ENCODE peak calls at places on chromosomes 13 and 19, in eight cellular contexts. One of them, this sample, is unnamed.

GRCh38 chr13:77171451-77171850 is 144.5 kb upstream of the FBXL3 start:
- DNase-seq in A549: no peak
- DNase-seq in IMR-90: no peak
- DNase-seq in tibial artery: no peak
- DNase-seq in fibroblast of pulmonary artery: no peak
- DNase-seq in vagina: no peak
- DNase-seq in cardiac fibroblast: no peak
- DNase-seq in astrocyte of the spinal cord: no peak
- DNase-seq in this sample: no peak

GRCh38 chr19:38669532-38669931 is 22.1 kb downstream of the ACTN4 start:
- DNase-seq in cardiac fibroblast: no peak
- DNase-seq in A549: no peak
- DNase-seq in tibial artery: no peak
- DNase-seq in fibroblast of pulmonary artery: no peak
- DNase-seq in astrocyte of the spinal cord: no peak
- DNase-seq in vagina: no peak
- DNase-seq in IMR-90: no peak
- DNase-seq in this sample: peak

GRCh38 chr13:39998166-39998565 is 342.7 kb downstream of the COG6 start:
- DNase-seq in fibroblast of pulmonary artery: no peak
- DNase-seq in tibial artery: no peak
- DNase-seq in astrocyte of the spinal cord: no peak
- DNase-seq in cardiac fibroblast: no peak
- DNase-seq in vagina: no peak
- DNase-seq in IMR-90: no peak
- DNase-seq in A549: no peak
- DNase-seq in this sample: no peak

GRCh38 chr19:49880162-49880869 is 2.8 kb downstream of the TBC1D17 start:
- DNase-seq in A549: no peak
- DNase-seq in astrocyte of the spinal cord: no peak
- DNase-seq in fibroblast of pulmonary artery: no peak
- DNase-seq in tibial artery: no peak
- DNase-seq in cardiac fibroblast: no peak
- DNase-seq in vagina: no peak
- DNase-seq in IMR-90: no peak
- DNase-seq in this sample: no peak

GRCh38 chr19:5624154-5624663 is 1.3 kb downstream of the SAFB start:
- DNase-seq in astrocyte of the spinal cord: peak
- DNase-seq in A549: no peak
- DNase-seq in fibroblast of pulmonary artery: peak
- DNase-seq in vagina: no peak
- DNase-seq in cardiac fibroblast: peak
- DNase-seq in IMR-90: peak
- DNase-seq in tibial artery: no peak
- DNase-seq in this sample: peak

GRCh38 chr13:50587122-50587521 is 256.4 kb downstream of the DLEU7 start:
- DNase-seq in fibroblast of pulmonary artery: no peak
- DNase-seq in cardiac fibroblast: no peak
- DNase-seq in vagina: no peak
- DNase-seq in IMR-90: no peak
- DNase-seq in A549: no peak
- DNase-seq in tibial artery: no peak
- DNase-seq in astrocyte of the spinal cord: no peak
- DNase-seq in this sample: peak

GRCh38 chr13:98260357-98261164 is 83.5 kb upstream of the RNF113B start:
- DNase-seq in A549: no peak
- DNase-seq in astrocyte of the spinal cord: no peak
- DNase-seq in tibial artery: no peak
- DNase-seq in cardiac fibroblast: no peak
- DNase-seq in vagina: peak
- DNase-seq in IMR-90: no peak
- DNase-seq in fibroblast of pulmonary artery: no peak
- DNase-seq in this sample: no peak

GRCh38 chr19:7333198-7334118 is 15.3 kb upstream of the ARHGEF18 start:
- DNase-seq in IMR-90: no peak
- DNase-seq in astrocyte of the spinal cord: no peak
- DNase-seq in cardiac fibroblast: peak
- DNase-seq in fibroblast of pulmonary artery: peak
- DNase-seq in A549: no peak
- DNase-seq in vagina: no peak
- DNase-seq in tibial artery: peak
- DNase-seq in this sample: no peak

GRCh38 chr13:97228850-97229521 is 6.9 kb downstream of the MBNL2 start:
- DNase-seq in A549: no peak
- DNase-seq in fibroblast of pulmonary artery: peak
- DNase-seq in astrocyte of the spinal cord: no peak
- DNase-seq in IMR-90: peak
- DNase-seq in vagina: no peak
- DNase-seq in tibial artery: no peak
- DNase-seq in cardiac fibroblast: peak
- DNase-seq in this sample: no peak

GRCh38 chr19:45376045-45376724 is 5.8 kb upstream of the ERCC2 start:
- DNase-seq in A549: peak
- DNase-seq in vagina: no peak
- DNase-seq in tibial artery: no peak
- DNase-seq in cardiac fibroblast: peak
- DNase-seq in astrocyte of the spinal cord: peak
- DNase-seq in fibroblast of pulmonary artery: peak
- DNase-seq in IMR-90: peak
- DNase-seq in this sample: no peak

GRCh38 chr13:28574617-28575142 is 79.8 kb upstream of the FLT1 start:
- DNase-seq in tibial artery: no peak
- DNase-seq in A549: peak
- DNase-seq in astrocyte of the spinal cord: peak
- DNase-seq in cardiac fibroblast: peak
- DNase-seq in fibroblast of pulmonary artery: peak
- DNase-seq in vagina: no peak
- DNase-seq in IMR-90: peak
- DNase-seq in this sample: peak

GRCh38 chr19:11208526-11209471 is 11.5 kb upstream of the KANK2 start:
- DNase-seq in cardiac fibroblast: no peak
- DNase-seq in tibial artery: no peak
- DNase-seq in IMR-90: no peak
- DNase-seq in astrocyte of the spinal cord: no peak
- DNase-seq in A549: no peak
- DNase-seq in fibroblast of pulmonary artery: no peak
- DNase-seq in vagina: no peak
- DNase-seq in this sample: no peak

GRCh38 chr19:13241321-13242104 is 91.3 kb downstream of the IER2 start:
- DNase-seq in tibial artery: no peak
- DNase-seq in cardiac fibroblast: no peak
- DNase-seq in fibroblast of pulmonary artery: no peak
- DNase-seq in vagina: no peak
- DNase-seq in IMR-90: no peak
- DNase-seq in astrocyte of the spinal cord: no peak
- DNase-seq in A549: no peak
- DNase-seq in this sample: peak

GRCh38 chr19:10421240-10421948 is 1.1 kb downstream of the PDE4A start:
- DNase-seq in vagina: no peak
- DNase-seq in A549: no peak
- DNase-seq in cardiac fibroblast: no peak
- DNase-seq in tibial artery: no peak
- DNase-seq in fibroblast of pulmonary artery: no peak
- DNase-seq in astrocyte of the spinal cord: no peak
- DNase-seq in IMR-90: no peak
- DNase-seq in this sample: peak

GRCh38 chr13:76019421-76020044 is 383.4 kb downstream of the LMO7 start:
- DNase-seq in tibial artery: no peak
- DNase-seq in astrocyte of the spinal cord: peak
- DNase-seq in A549: peak
- DNase-seq in cardiac fibroblast: no peak
- DNase-seq in vagina: no peak
- DNase-seq in IMR-90: no peak
- DNase-seq in fibroblast of pulmonary artery: no peak
- DNase-seq in this sample: peak
- TF ChIP-seq CTCF in tibial artery: no peak
- TF ChIP-seq CTCF in astrocyte of the spinal cord: peak
- TF ChIP-seq CTCF in A549: peak
- TF ChIP-seq CTCF in cardiac fibroblast: peak
- TF ChIP-seq CTCF in vagina: no peak
- TF ChIP-seq CTCF in IMR-90: no peak
- TF ChIP-seq CTCF in fibroblast of pulmonary artery: peak
- TF ChIP-seq CTCF in this sample: peak

GRCh38 chr13:46388846-46389245 is 1.8 kb upstream of the RUBCNL start:
- DNase-seq in fibroblast of pulmonary artery: no peak
- DNase-seq in cardiac fibroblast: no peak
- DNase-seq in vagina: no peak
- DNase-seq in IMR-90: no peak
- DNase-seq in tibial artery: no peak
- DNase-seq in A549: no peak
- DNase-seq in astrocyte of the spinal cord: no peak
- DNase-seq in this sample: no peak

GRCh38 chr13:46385946-46386345 is 1.1 kb downstream of the RUBCNL start:
- DNase-seq in A549: no peak
- DNase-seq in tibial artery: no peak
- DNase-seq in vagina: no peak
- DNase-seq in astrocyte of the spinal cord: no peak
- DNase-seq in IMR-90: no peak
- DNase-seq in fibroblast of pulmonary artery: no peak
- DNase-seq in cardiac fibroblast: no peak
- DNase-seq in this sample: no peak

GRCh38 chr13:46388308-46388707 is 1.3 kb upstream of the RUBCNL start:
- DNase-seq in astrocyte of the spinal cord: no peak
- DNase-seq in vagina: no peak
- DNase-seq in A549: no peak
- DNase-seq in IMR-90: no peak
- DNase-seq in fibroblast of pulmonary artery: no peak
- DNase-seq in tibial artery: no peak
- DNase-seq in cardiac fibroblast: no peak
- DNase-seq in this sample: no peak

GRCh38 chr13:46386426-46386995 is 541 bp downstream of the RUBCNL start:
- DNase-seq in fibroblast of pulmonary artery: no peak
- DNase-seq in astrocyte of the spinal cord: peak
- DNase-seq in A549: no peak
- DNase-seq in tibial artery: no peak
- DNase-seq in vagina: no peak
- DNase-seq in IMR-90: no peak
- DNase-seq in cardiac fibroblast: no peak
- DNase-seq in this sample: no peak

GRCh38 chr13:46386996-46387851 is at the start of gene RUBCNL:
- DNase-seq in fibroblast of pulmonary artery: no peak
- DNase-seq in vagina: no peak
- DNase-seq in cardiac fibroblast: no peak
- DNase-seq in tibial artery: no peak
- DNase-seq in A549: peak
- DNase-seq in IMR-90: no peak
- DNase-seq in astrocyte of the spinal cord: peak
- DNase-seq in this sample: peak
- TF ChIP-seq CTCF in fibroblast of pulmonary artery: no peak
- TF ChIP-seq CTCF in vagina: no peak
- TF ChIP-seq CTCF in cardiac fibroblast: no peak
- TF ChIP-seq CTCF in tibial artery: no peak
- TF ChIP-seq CTCF in A549: no peak
- TF ChIP-seq CTCF in IMR-90: no peak
- TF ChIP-seq CTCF in astrocyte of the spinal cord: no peak
- TF ChIP-seq CTCF in this sample: no peak

DNA sequence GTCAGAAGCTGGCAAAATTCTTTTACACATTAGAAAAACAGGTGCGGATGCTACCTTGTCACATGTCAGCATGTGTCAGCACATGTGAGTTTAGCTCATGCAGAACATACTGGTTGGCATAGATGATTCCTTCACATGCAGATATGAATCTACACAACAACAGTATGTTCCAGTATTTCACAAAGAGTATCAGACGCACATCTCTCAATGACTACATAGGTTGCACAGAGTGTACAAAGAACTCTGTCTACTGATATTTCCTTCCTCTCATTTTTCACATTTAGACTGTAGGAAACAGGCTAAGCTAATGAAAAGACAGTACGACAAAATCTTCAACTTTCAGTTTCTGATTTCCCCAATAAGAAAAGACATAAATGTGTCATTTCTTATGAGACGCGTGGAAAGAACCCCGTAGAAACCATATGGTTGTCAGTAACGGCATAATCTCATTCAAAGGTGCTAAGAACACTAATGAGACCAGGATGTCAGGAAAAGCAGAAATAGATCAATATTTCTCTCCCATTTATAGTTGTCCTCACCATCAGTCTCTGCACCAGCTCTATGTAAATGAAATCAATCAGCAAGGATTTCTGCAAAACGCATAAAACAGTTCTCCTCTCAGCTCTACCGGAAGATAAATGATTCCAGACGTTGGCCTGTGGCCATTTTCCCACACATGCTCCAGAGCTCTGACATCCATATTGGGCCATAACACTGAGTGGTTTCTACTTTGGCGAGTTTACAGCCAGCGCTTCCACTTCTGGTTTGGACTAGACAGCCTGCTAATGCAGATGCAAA is 81.2 kb downstream of the STARD13 start:
- DNase-seq in IMR-90: peak
- DNase-seq in astrocyte of the spinal cord: peak
- DNase-seq in A549: no peak
- DNase-seq in tibial artery: peak
- DNase-seq in vagina: no peak
- DNase-seq in fibroblast of pulmonary artery: peak
- DNase-seq in cardiac fibroblast: peak
- DNase-seq in this sample: no peak
- TF ChIP-seq CTCF in IMR-90: no peak
- TF ChIP-seq CTCF in astrocyte of the spinal cord: no peak
- TF ChIP-seq CTCF in A549: no peak
- TF ChIP-seq CTCF in tibial artery: no peak
- TF ChIP-seq CTCF in vagina: no peak
- TF ChIP-seq CTCF in fibroblast of pulmonary artery: no peak
- TF ChIP-seq CTCF in cardiac fibroblast: no peak
- TF ChIP-seq CTCF in this sample: no peak

GRCh38 chr19:1382250-1382649 is 1.5 kb upstream of the NDUFS7 start:
- DNase-seq in fibroblast of pulmonary artery: no peak
- DNase-seq in cardiac fibroblast: no peak
- DNase-seq in tibial artery: no peak
- DNase-seq in IMR-90: no peak
- DNase-seq in astrocyte of the spinal cord: no peak
- DNase-seq in A549: no peak
- DNase-seq in vagina: no peak
- DNase-seq in this sample: no peak

GRCh38 chr19:1383014-1383310 is 745 bp upstream of the NDUFS7 start:
- DNase-seq in astrocyte of the spinal cord: no peak
- DNase-seq in IMR-90: no peak
- DNase-seq in A549: no peak
- DNase-seq in cardiac fibroblast: no peak
- DNase-seq in tibial artery: no peak
- DNase-seq in vagina: no peak
- DNase-seq in fibroblast of pulmonary artery: no peak
- DNase-seq in this sample: peak

GRCh38 chr19:1384478-1385110 is 887 bp downstream of the NDUFS7 start:
- DNase-seq in fibroblast of pulmonary artery: no peak
- DNase-seq in cardiac fibroblast: no peak
- DNase-seq in vagina: no peak
- DNase-seq in IMR-90: no peak
- DNase-seq in astrocyte of the spinal cord: no peak
- DNase-seq in tibial artery: no peak
- DNase-seq in A549: no peak
- DNase-seq in this sample: no peak

GRCh38 chr19:1384085-1384462 is 367 bp downstream of the NDUFS7 start:
- DNase-seq in IMR-90: no peak
- DNase-seq in astrocyte of the spinal cord: no peak
- DNase-seq in cardiac fibroblast: no peak
- DNase-seq in vagina: no peak
- DNase-seq in fibroblast of pulmonary artery: no peak
- DNase-seq in tibial artery: no peak
- DNase-seq in A549: no peak
- DNase-seq in this sample: no peak

GRCh38 chr19:1383311-1384084 is at the start of gene NDUFS7:
- DNase-seq in astrocyte of the spinal cord: peak
- DNase-seq in tibial artery: peak
- DNase-seq in cardiac fibroblast: peak
- DNase-seq in IMR-90: peak
- DNase-seq in vagina: peak
- DNase-seq in A549: peak
- DNase-seq in fibroblast of pulmonary artery: peak
- DNase-seq in this sample: peak
- TF ChIP-seq CTCF in astrocyte of the spinal cord: no peak
- TF ChIP-seq CTCF in tibial artery: peak
- TF ChIP-seq CTCF in cardiac fibroblast: peak
- TF ChIP-seq CTCF in IMR-90: peak
- TF ChIP-seq CTCF in vagina: no peak
- TF ChIP-seq CTCF in A549: peak
- TF ChIP-seq CTCF in fibroblast of pulmonary artery: peak
- TF ChIP-seq CTCF in this sample: no peak